ENCODE peak calls at places on chromosomes 11 and 22, in six cellular contexts. J is body of pancreas, Z is lower lobe of right lung, C is HepG2, W is heart left ventricle, T is tibial artery. A is an unnamed sample.
A peak's percentile ranks its signal among the peaks of the same experiment; 100 is the strongest.

GRCh38 chr11:31001432-31001831 is 368.1 kb downstream of the DCDC1 start:
- DNase-seq in J (no peak), C (no peak), W (no peak), Z (no peak), T (no peak), A (no peak)

GRCh38 chr11:611001-611996 is 4.5 kb downstream of the IRF7 start:
- DNase-seq in J (no peak), C (no peak), Z (no peak), T (peak; percentile 62), W (no peak), A (no peak)

GRCh38 chr11:72441647-72442267 is 7.4 kb upstream of the CLPB start:
- DNase-seq in T (no peak), J (no peak), W (no peak), Z (no peak), C (no peak), A (no peak)

GRCh38 chr11:114277637-114278341 is 18.4 kb upstream of the NNMT start:
- DNase-seq in C (no peak), Z (no peak), J (no peak), W (no peak), T (no peak), A (no peak)

GRCh38 chr22:37283393-37283937 is 1.2 kb downstream of the CYTH4 start:
- DNase-seq in W (peak; percentile 58), C (no peak), Z (no peak), T (no peak), J (no peak), A (no peak)

GRCh38 chr11:46264030-46264429 is 13.4 kb upstream of the CREB3L1 start:
- DNase-seq in W (no peak), T (no peak), J (no peak), Z (no peak), C (no peak), A (no peak)

GRCh38 chr11:19352072-19352735 is 111.5 kb upstream of the E2F8 start:
- DNase-seq in W (no peak), J (no peak), C (no peak), Z (no peak), T (no peak), A (no peak)

GRCh38 chr11:76748931-76749330 is 34.2 kb upstream of the TSKU start:
- DNase-seq in Z (no peak), C (no peak), T (no peak), W (no peak), J (no peak), A (no peak)

GRCh38 chr11:118291453-118291852 is 13.1 kb upstream of the CD3E start:
- DNase-seq in C (no peak), Z (no peak), T (no peak), J (no peak), W (no peak), A (no peak)

GRCh38 chr22:37218399-37218770 is 6.1 kb upstream of the SSTR3 start:
- DNase-seq in J (no peak), T (no peak), W (no peak), Z (no peak), C (no peak), A (no peak)

GRCh38 chr11:15097411-15097810 is 17.3 kb upstream of the INSC start:
- DNase-seq in J (no peak), C (no peak), Z (no peak), W (no peak), T (no peak), A (no peak)

GRCh38 chr22:41264408-41264941 is 21.5 kb downstream of the RANGAP1 start:
- DNase-seq in Z (no peak), C (no peak), T (no peak), W (no peak), J (no peak), A (no peak)

GRCh38 chr22:44702479-44703219 is 645 bp downstream of the PRR5 start:
- DNase-seq in J (peak; percentile 23), C (no peak), T (no peak), W (peak; percentile 41), Z (no peak), A (no peak)

GRCh38 chr11:112665291-112665690 is 295.9 kb upstream of the NCAM1 start:
- DNase-seq in Z (no peak), T (no peak), C (no peak), W (no peak), J (no peak), A (no peak)

GRCh38 chr11:65894034-65894591 is 3.6 kb downstream of the CCDC85B start:
- DNase-seq in C (no peak), T (peak; percentile 76), J (no peak), W (peak; percentile 69), Z (peak; percentile 77), A (no peak)

GRCh38 chr22:19965771-19966709 is 24.4 kb upstream of the TXNRD2 start:
- DNase-seq in Z (no peak), J (no peak), C (no peak), T (no peak), W (no peak), A (no peak)

GRCh38 chr11:94602430-94603372 is 35.5 kb downstream of the PIWIL4 start:
- DNase-seq in J (peak; percentile 60), Z (peak; percentile 62), W (no peak), C (peak; percentile 66), T (no peak), A (no peak)

GRCh38 chr11:64036081-64037026 is 623 bp downstream of the FLRT1 start:
- DNase-seq in T (no peak), J (peak; percentile 27), W (no peak), Z (no peak), C (no peak), A (no peak)

GRCh38 chr22:46066691-46067090 is 83.6 kb upstream of the PPARA start:
- DNase-seq in Z (peak; percentile 25), T (peak; percentile 62), J (peak; percentile 39), C (no peak), W (peak; percentile 23), A (no peak)

GRCh38 chr11:70100283-70100610 is 22.1 kb downstream of the ANO1 start:
- DNase-seq in Z (no peak), W (no peak), J (no peak), C (no peak), T (no peak), A (no peak)

GRCh38 chr22:27554106-27554814 is 247.3 kb downstream of the MN1 start:
- DNase-seq in W (no peak), T (no peak), Z (no peak), J (no peak), C (no peak), A (no peak)

GRCh38 chr11:77506857-77507256 is 33.0 kb upstream of the PAK1 start:
- DNase-seq in W (no peak), C (no peak), Z (no peak), J (no peak), T (no peak), A (no peak)

DNA sequence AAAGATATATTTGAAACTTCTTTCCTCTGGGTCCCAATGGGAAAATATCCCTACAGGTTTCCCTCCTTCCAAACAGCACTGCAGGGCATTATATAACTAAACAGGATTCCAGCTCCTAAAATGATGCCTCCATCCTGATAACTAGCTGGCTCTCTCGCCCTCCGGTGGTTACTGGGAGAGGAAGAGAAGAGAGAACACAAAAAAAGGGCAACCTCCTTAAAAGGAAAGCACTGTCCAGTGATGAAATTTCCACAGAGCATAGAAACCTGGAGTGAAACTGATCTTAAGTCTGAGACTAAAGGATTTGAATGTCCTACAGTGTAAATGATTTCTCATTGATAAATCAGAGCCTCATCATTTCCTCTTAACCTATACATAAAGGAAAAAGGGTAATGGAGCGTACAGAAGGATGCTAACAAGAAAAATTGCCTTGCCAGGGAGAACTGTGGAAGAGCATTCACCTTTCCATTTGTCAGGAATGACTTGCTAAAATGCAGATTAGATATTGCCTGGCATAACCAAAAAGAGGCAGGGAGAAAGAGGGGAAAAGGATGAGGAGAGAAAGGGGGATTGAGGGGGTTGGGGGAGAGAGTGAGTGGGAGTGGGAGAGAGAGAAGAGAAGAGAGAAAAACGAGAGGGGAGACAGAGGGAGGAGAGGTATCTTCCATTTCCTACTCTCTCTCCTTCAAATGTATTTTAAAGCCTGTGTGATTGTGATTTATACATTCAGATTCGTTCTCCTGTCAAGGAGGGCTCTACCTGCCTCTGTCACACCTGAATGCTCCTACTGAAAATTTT is 121.4 kb downstream of the APOL5 start:
- DNase-seq in J (no peak), Z (no peak), W (peak; percentile 36), C (peak; percentile 45), T (peak; percentile 73), A (no peak)
- H3K4me1 ChIP-seq in J (peaks cover 38% of the 10 kb centered on the region), Z (peaks cover 60% of the 10 kb centered on the region), W (peaks cover 84% of the 10 kb centered on the region), C (peaks cover 31% of the 10 kb centered on the region), T (peaks cover 20% of the 10 kb centered on the region), A (peaks cover 57% of the 10 kb centered on the region)

DNA sequence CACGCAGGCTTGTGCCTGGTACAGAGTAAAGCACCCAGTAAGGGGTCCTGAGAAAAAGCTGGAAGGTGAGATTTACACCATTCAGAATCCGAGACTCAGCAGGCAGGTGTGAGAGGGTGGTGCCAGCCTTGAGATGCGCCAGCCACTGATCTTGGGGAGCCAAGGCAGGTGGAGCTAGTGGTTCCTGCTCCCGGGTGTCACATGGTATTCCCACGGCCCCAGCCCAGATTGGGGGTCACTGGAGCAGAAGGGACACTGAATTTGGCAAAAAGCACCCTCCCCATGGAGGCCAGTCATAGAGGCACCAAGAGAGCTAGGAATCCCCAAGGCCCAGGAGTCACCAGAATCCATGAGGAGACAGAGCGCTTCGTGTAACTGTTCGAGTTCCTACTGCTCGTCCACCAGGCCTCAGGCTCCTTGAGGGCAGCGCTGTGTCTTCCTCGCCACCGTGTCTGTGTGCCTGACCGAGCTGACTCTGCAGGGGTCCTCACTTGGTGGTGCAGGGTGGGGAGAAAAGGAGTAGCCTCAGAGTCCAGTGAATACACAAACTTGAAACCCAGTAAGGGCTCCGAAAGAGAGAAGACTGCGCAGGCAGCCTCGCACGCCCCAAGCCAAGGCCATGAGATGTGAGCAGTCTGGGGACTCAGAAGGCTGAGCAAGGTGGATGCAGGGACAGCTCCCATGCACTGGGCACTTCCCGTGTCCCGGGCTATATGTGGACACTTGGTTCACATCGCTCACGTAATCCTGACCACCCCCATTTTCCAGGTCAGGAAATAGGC is 28.2 kb downstream of the TOM1 start:
- DNase-seq in W (no peak), Z (no peak), T (no peak), C (no peak), J (no peak), A (no peak)
- H3K27ac ChIP-seq in W (no peak overlapping the region), Z (peak overlapping the region; percentile 46), T (no peak overlapping the region), C (peak overlapping the region; percentile 92), J (peak overlapping the region; percentile 75), A (no peak overlapping the region)

DNA sequence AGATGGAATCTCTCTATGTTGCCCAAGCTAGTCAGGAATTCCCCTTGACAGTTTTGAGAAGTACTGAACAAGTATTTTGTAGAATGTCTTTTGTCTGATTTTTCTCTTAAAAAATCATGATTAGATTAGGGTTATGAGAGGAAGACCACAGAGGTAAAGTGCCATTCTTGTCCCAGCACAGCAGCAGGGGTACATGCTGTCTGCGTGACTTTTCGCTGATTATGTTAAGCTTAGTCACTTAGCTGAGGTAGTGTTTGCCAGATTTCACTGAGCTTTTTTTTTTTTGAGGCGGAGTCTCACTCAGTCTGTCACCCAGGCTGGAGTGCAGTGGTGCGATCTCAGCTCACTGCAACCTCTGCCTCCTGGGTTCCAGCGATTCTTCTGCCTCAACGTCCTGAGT is 13.6 kb upstream of the NUP160 start:
- DNase-seq in Z (no peak), J (no peak), T (no peak), C (no peak), W (no peak), A (no peak)
- H3K4me1 ChIP-seq in Z (peaks cover 38% of the 10 kb centered on the region), J (no peaks in the 10 kb centered on the region), T (peaks cover 13% of the 10 kb centered on the region), C (peaks cover 8% of the 10 kb centered on the region), W (peaks cover 19% of the 10 kb centered on the region), A (no peaks in the 10 kb centered on the region)

DNA sequence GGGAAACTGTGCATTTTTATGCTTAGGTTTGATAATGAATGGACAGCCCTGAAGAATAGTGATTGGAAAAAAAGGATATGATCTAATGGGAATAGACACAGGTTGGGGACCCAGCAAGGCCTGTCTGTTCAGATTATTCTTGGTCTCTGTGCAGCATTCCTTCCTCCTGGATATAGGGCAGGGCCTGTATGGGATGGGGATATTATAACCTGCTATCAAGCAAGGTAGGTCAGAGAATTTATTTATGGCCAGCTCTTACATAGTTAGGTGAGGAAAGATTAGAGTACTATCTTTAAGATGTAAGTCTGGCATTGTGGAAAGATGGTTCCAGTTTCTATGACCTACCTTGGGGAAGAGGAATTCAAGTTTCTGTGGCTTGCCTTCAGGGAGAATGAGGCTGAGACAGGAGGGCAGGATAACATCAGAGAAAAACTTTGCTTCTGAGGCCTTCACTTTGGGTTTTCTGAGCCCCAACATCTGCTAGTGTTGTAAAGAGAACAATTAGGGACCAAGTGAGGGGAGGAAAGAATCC is 8.5 kb upstream of the BIRC2 start:
- DNase-seq in Z (no peak), J (no peak), T (no peak), C (no peak), W (no peak), A (no peak)
- H3K27ac ChIP-seq in Z (no peak overlapping the region), J (no peak overlapping the region), T (no peak overlapping the region), C (no peak overlapping the region), W (no peak overlapping the region), A (no peak overlapping the region)

A was measured in thoracic aorta.